ENCODE peak calls at places on chromosomes 16 and 17, in five cellular contexts. Q, B, V, J and G are unnamed samples. For H3K9me3 and H3K27me3, the result is how much of the 10 kb centered on the place peaks cover.

GRCh38 chr17:72952641-72953313 is 139.7 kb downstream of the SLC39A11 start:
- DNase-seq in Q (no peak), B (no peak), V (no peak), J (no peak), G (no peak)

GRCh38 chr16:78648517-78648916 is 549.1 kb downstream of the WWOX start:
- DNase-seq in Q (no peak), B (peak), V (no peak), J (no peak), G (no peak)

GRCh38 chr16:52837251-52837650 is 215.4 kb downstream of the CHD9NB start:
- DNase-seq in Q (no peak), B (no peak), V (peak), J (no peak), G (no peak)

GRCh38 chr17:3870871-3871306 is 22.0 kb downstream of the CAMKK1 start:
- DNase-seq in Q (no peak), B (peak), V (no peak), J (no peak), G (no peak)

GRCh38 chr17:32355649-32356377 is 5.9 kb downstream of the ZNF207 start:
- DNase-seq in Q (no peak), B (peak), V (no peak), J (no peak), G (no peak)

GRCh38 chr16:86740298-86740697 is 161.9 kb downstream of the FOXL1 start:
- DNase-seq in Q (no peak), B (no peak), V (no peak), J (no peak), G (no peak)

GRCh38 chr17:41895617-41896016 is 23.1 kb downstream of the ACLY start:
- DNase-seq in Q (peak), B (peak), V (peak), J (no peak), G (peak)

GRCh38 chr16:69820926-69821541 is 58.9 kb downstream of the WWP2 start:
- DNase-seq in Q (no peak), B (peak), V (peak), J (no peak), G (peak)

GRCh38 chr17:77033892-77034404 is 106.8 kb upstream of the SEC14L1 start:
- DNase-seq in Q (no peak), B (no peak), V (no peak), J (no peak), G (no peak)

GRCh38 chr16:13435873-13436474 is 484.0 kb upstream of the ERCC4 start:
- DNase-seq in Q (no peak), B (no peak), V (no peak), J (no peak), G (no peak)

GRCh38 chr17:3695723-3696411 is at the start of gene P2RX5:
- DNase-seq in Q (no peak), B (peak), V (no peak), J (peak), G (no peak)

GRCh38 chr16:19933740-19934139 is 49.1 kb upstream of the GPRC5B start:
- DNase-seq in Q (no peak), B (no peak), V (no peak), J (no peak), G (no peak)

DNA sequence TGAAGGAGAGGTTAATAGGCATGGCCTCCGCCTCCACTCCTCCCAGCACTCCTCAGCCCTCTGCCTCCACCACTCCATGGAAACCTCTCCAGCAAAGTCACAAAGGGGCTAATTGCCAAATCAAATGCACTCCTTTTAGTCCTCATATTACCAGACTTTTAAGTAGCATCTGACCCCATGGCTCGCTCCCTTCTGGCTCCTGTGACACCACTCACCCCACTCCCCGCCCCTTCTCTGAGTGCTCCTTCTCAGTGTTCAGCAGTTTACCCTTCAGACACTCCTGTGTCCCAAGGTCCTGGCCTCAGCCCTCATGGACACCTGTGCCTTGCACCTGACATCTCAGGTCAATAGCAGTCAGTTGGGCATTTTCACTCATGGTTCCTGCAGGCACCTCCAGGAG is 243.5 kb upstream of the CCL2 start:
- DNase-seq in Q (no peak), B (no peak), V (no peak), J (no peak), G (no peak)
- H3K9me3 ChIP-seq in Q (under half), B (under half), V (under half), J (under half), G (under half)

GRCh38 chr17:79525793-79526677 is 84.8 kb downstream of the RBFOX3 start:
- DNase-seq in Q (no peak), B (no peak), V (no peak), J (no peak), G (no peak)
- H3K27me3 ChIP-seq in Q (under half), B (under half), V (under half), J (under half), G (under half)

GRCh38 chr16:2673066-2673999 is 9.0 kb upstream of the KCTD5 start:
- DNase-seq in Q (peak), B (peak), V (peak), J (peak), G (peak)

GRCh38 chr16:2675714-2676113 is 6.6 kb upstream of the KCTD5 start:
- DNase-seq in Q (no peak), B (no peak), V (peak), J (no peak), G (no peak)

GRCh38 chr16:2675021-2675420 is 7.3 kb upstream of the KCTD5 start:
- DNase-seq in Q (no peak), B (no peak), V (no peak), J (no peak), G (no peak)

GRCh38 chr16:2671741-2672140 is 10.6 kb upstream of the KCTD5 start:
- DNase-seq in Q (no peak), B (no peak), V (no peak), J (no peak), G (no peak)
- H3K4me3 ChIP-seq in Q (no peak), B (no peak), V (no peak), J (no peak), G (peak)

DNA sequence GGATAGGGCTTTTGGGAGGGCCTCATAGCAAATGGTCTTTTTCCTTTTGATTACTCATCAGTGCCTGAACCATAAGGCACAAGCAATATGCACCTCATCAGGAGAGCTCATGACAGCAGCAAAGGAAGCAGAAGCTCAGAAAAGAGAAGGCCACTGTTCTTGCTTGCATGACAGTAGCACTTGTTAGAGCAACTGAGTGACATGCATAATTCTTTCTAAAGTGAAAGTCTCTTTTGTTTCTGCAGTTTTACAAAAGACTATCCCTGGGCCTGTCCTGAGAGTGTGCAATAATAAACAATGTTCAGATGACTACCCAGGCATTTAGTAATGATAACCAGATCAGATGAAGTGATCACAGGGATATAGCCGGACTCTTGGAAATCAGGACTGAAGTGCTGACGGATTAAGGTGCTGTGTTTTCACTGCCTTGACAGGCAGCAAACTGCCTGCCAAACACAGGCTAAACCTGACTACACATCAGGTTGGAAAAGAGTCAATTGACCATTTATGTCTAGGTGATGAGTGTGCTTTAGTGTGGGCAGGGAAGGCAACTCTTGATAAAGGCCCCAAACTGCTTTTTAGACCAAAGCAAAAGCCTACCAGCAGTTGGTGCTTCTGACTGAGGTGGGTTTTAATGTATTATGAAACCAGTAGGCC is 1860.3 kb downstream of the TP53TG3F start:
- DNase-seq in Q (no peak), B (no peak), V (no peak), J (no peak), G (no peak)
- H3K9me3 ChIP-seq in Q (under half), B (under half), V (under half), J (under half), G (under half)

GRCh38 chr16:89044394-89045180 is 49.1 kb upstream of the ACSF3 start:
- DNase-seq in Q (no peak), B (no peak), V (no peak), J (no peak), G (no peak)
- H3K27me3 ChIP-seq in Q (under half), B (under half), V (under half), J (under half), G (half or more)

DNA sequence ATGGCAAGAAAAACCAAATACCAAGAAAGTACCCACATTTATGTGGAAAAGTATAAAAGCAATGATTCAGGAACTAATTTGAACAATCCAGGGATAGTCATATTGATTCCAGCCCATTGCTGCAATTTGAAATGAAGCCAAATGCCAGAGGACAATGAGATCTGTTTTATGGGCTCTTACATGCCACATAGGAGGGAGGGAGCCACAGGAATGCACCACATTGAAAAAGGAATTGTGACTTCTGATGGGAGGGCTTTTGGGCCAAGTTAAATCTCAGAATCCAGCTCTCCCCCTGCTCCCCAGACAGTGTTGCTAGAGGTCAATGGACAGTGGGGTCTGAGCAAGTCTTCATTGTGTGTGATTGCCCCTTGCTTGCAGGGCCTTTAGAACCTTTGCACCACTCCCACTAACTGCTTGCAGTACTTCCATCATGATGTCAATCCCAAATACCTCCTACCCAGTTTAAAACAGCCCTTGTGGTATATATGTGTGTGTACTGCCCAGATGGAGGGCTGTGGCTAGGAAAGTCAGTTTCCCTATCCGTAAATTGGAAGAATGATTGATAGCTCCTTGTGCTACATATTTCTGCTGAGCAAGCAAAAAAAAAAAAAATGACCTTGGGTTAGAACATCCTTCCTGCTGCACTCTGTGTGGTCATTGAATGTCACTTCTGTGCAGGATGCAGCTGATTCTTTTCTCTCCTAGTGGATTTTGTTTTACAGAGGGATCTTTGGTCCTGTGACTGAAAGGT is 406.8 kb downstream of the UTP18 start:
- DNase-seq in Q (no peak), B (no peak), V (no peak), J (no peak), G (no peak)
- H3K4me3 ChIP-seq in Q (no peak), B (no peak), V (no peak), J (no peak), G (no peak)

DNA sequence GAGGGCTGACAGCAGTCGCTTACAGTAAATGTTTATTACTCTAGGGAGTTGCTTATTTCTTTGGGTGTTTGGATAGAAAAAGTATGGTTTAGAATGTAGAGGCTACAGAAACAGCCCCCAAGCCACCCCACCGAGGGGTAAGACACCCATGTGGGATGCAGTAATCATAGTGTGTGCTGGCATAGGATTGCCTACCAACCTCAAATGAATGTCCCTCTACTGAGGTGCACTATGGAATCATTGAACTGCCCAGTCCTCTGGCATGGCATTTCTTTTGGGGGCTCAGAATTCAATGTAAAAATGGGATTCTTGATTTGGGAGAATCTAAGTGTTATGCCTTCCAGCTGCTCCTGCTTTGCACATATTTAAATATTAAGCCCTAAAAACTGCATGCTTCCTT is 46.8 kb downstream of the ZNF267 start:
- DNase-seq in Q (no peak), B (no peak), V (no peak), J (no peak), G (no peak)
- H3K9me3 ChIP-seq in Q (under half), B (under half), V (under half), J (under half), G (under half)

DNA sequence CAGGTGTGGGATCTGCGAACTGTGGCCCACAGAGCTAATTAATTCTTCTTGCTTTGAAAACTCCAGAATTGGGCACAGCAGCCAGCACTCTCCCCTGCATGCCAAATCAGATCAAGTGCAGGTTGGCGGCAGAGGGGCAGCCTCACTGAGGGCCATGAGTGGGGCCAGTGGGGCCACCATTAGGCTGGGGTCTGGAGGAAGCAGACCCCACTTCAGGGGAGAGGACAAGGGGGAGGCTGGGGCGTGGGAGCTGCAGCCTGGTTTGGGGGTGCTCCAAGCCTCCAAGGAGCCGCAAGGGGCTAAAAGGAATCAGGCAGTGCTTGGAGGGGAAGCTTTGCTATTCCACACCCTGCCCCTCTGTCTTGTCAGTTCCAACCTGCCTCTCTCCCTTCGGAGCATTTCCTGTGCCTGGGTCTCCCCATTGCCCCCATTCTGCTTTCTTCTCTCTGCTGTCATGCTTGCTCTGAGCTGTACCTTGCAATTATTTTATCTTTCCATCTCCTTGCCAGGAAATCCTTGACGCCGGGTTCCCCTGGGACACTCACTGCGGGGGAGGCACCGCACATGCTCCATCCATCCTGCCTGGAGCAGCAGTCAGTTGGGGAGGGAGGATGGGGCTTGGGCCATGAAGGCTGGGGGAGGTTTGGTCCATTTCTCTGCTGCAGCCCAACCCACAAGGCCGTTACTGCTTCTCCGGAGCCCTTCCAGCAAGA is 3.3 kb upstream of the ABCC3 start:
- DNase-seq in Q (no peak), B (peak), V (no peak), J (no peak), G (no peak)
- H3K27me3 ChIP-seq in Q (under half), B (half or more), V (under half), J (under half), G (under half)

GRCh38 chr17:80474231-80474932 is 2.0 kb downstream of the NPTX1 start:
- DNase-seq in Q (no peak), B (peak), V (peak), J (no peak), G (no peak)
- H3K4me3 ChIP-seq in Q (no peak), B (no peak), V (peak), J (peak), G (no peak)

DNA sequence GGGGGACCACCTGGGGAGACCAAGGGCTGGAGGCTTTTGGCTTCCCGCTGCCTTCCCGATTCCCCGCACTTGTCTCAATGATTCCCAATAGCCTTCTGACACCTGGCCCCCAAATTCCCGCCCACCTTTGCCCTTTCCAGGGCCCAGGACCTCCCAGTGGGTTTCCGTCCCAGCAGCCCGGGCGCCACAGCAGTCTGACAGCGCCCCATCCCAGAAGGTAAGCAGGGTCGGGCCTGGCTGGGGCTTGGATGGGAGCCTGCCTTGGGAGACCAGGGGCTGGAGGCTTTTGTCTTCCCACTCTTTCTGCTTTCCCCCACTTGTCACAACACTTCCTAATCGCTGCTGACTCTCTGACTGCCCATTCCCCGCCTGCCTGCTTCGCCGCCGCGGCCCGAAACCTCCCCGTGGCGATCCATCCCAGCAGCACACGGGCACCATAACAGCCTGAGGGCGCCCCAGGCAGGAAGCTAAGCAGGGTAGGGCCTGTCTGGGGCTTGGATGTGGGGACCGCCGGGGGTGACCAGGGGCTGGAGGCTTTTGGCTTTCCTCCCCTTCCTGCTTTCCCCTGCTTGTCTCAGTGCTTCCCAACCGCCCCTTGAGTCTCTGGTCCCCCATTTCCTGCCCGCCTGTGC is 2289.3 kb downstream of the TP53TG3F start:
- DNase-seq in Q (no peak), B (no peak), V (no peak), J (no peak), G (no peak)
- H3K9me3 ChIP-seq in Q (under half), B (under half), V (half or more), J (half or more), G (under half)